ENCODE peak calls at places on chromosome X, in eight cellular contexts. L, C, R, Q, M, B, H and O are unnamed samples.

GRCh38 chrX:119187298-119187697 is 48.8 kb upstream of the PGRMC1 start:
- DNase-seq in L (no peak), C (no peak), R (no peak), Q (peak; percentile 56), M (no peak), B (no peak), H (no peak), O (no peak)

GRCh38 chrX:100659431-100660137 is 15.6 kb downstream of the SRPX2 start:
- DNase-seq in L (no peak), C (no peak), R (no peak), Q (no peak), M (no peak), B (no peak), H (no peak), O (no peak)

GRCh38 chrX:110341189-110342035 is 17.2 kb upstream of the RTL9 start:
- DNase-seq in L (no peak), C (no peak), R (no peak), Q (peak; percentile 42), M (peak; percentile 6), B (peak; percentile 79), H (peak; percentile 74), O (no peak)

GRCh38 chrX:15737188-15737956 is 698 bp upstream of the CA5B start:
- DNase-seq in L (no peak), C (no peak), R (no peak), Q (no peak), M (no peak), B (no peak), H (peak; percentile 35), O (no peak)

GRCh38 chrX:8846271-8846670 is 45.1 kb upstream of the FAM9A start:
- DNase-seq in L (no peak), C (no peak), R (no peak), Q (no peak), M (no peak), B (no peak), H (no peak), O (no peak)

GRCh38 chrX:132470830-132471229 is 18.0 kb downstream of the MBNL3 start:
- DNase-seq in L (no peak), C (no peak), R (no peak), Q (no peak), M (no peak), B (no peak), H (no peak), O (no peak)

GRCh38 chrX:137354851-137355250 is 211.1 kb upstream of the ZIC3 start:
- DNase-seq in L (no peak), C (no peak), R (no peak), Q (no peak), M (no peak), B (no peak), H (no peak), O (no peak)

GRCh38 chrX:77922768-77923167 is 12.3 kb downstream of the ATP7A start:
- DNase-seq in L (no peak), C (no peak), R (no peak), Q (no peak), M (no peak), B (no peak), H (no peak), O (no peak)

GRCh38 chrX:46630141-46630540 is 56.6 kb downstream of the CHST7 start:
- DNase-seq in L (no peak), C (no peak), R (no peak), Q (no peak), M (no peak), B (no peak), H (peak; percentile 14), O (no peak)

GRCh38 chrX:40684092-40684491 is 36.7 kb upstream of the CXorf38 start:
- DNase-seq in L (no peak), C (no peak), R (no peak), Q (no peak), M (no peak), B (no peak), H (no peak), O (no peak)

GRCh38 chrX:72107841-72108590 is 23.7 kb downstream of the RTL5 start:
- DNase-seq in L (no peak), C (no peak), R (no peak), Q (no peak), M (no peak), B (no peak), H (no peak), O (no peak)

GRCh38 chrX:17291141-17291900 is 83.7 kb upstream of the NHS start:
- DNase-seq in L (no peak), C (no peak), R (no peak), Q (no peak), M (no peak), B (no peak), H (peak; percentile 20), O (no peak)

GRCh38 chrX:75118296-75118695 is 37.8 kb downstream of the ABCB7 start:
- DNase-seq in L (no peak), C (no peak), R (no peak), Q (no peak), M (no peak), B (no peak), H (no peak), O (no peak)

GRCh38 chrX:41022579-41022978 is 62.7 kb upstream of the USP9X start:
- DNase-seq in L (no peak), C (no peak), R (no peak), Q (peak; percentile 63), M (no peak), B (no peak), H (peak; percentile 72), O (no peak)

GRCh38 chrX:139202742-139203410 is 327.7 kb upstream of the F9 start:
- DNase-seq in L (no peak), C (peak; percentile 39), R (no peak), Q (no peak), M (no peak), B (no peak), H (no peak), O (no peak)

GRCh38 chrX:88355252-88355651 is 391.8 kb upstream of the CPXCR1 start:
- DNase-seq in L (no peak), C (no peak), R (no peak), Q (no peak), M (no peak), B (no peak), H (no peak), O (no peak)

GRCh38 chrX:72046447-72046846 is 85.3 kb downstream of the RTL5 start:
- DNase-seq in L (no peak), C (no peak), R (no peak), Q (no peak), M (no peak), B (no peak), H (no peak), O (no peak)

GRCh38 chrX:148426467-148426866 is 74.0 kb upstream of the AFF2 start:
- DNase-seq in L (no peak), C (no peak), R (no peak), Q (no peak), M (no peak), B (no peak), H (no peak), O (no peak)

GRCh38 chrX:7852166-7852565 is 9.2 kb downstream of the VCX start:
- DNase-seq in L (no peak), C (no peak), R (no peak), Q (no peak), M (no peak), B (no peak), H (no peak), O (no peak)

GRCh38 chrX:3320471-3321046 is 25.9 kb downstream of the MXRA5 start:
- DNase-seq in L (no peak), C (no peak), R (no peak), Q (no peak), M (no peak), B (no peak), H (no peak), O (no peak)

GRCh38 chrX:21373637-21374162 is 518 bp upstream of the CNKSR2 start:
- DNase-seq in L (no peak), C (no peak), R (no peak), Q (peak; percentile 23), M (no peak), B (no peak), H (no peak), O (no peak)

GRCh38 chrX:136138939-136139338 is 8.4 kb upstream of the FHL1 start:
- DNase-seq in L (no peak), C (no peak), R (no peak), Q (no peak), M (no peak), B (no peak), H (no peak), O (no peak)

GRCh38 chrX:8632949-8633348 is 99.0 kb downstream of the ANOS1 start:
- DNase-seq in L (no peak), C (no peak), R (peak; percentile 5), Q (no peak), M (no peak), B (no peak), H (peak; percentile 6), O (no peak)

GRCh38 chrX:12975999-12976558 is 1.2 kb downstream of the TMSB4X start:
- DNase-seq in L (no peak), C (peak; percentile 25), R (peak; percentile 32), Q (peak; percentile 70), M (no peak), B (peak; percentile 16), H (peak; percentile 34), O (peak; percentile 25)

GRCh38 chrX:115093206-115093605 is 75.8 kb upstream of the IL13RA2 start:
- DNase-seq in L (no peak), C (no peak), R (no peak), Q (no peak), M (no peak), B (no peak), H (no peak), O (no peak)

GRCh38 chrX:34656842-34657780 is at the start of gene TMEM47:
- DNase-seq in L (peak; percentile 40), C (peak; percentile 77), R (peak; percentile 96), Q (peak; percentile 44), M (peak; percentile 11), B (peak; percentile 36), H (peak; percentile 54), O (no peak)

GRCh38 chrX:8579602-8580001 is 115.0 kb downstream of the VCX3B start:
- DNase-seq in L (no peak), C (no peak), R (no peak), Q (no peak), M (no peak), B (no peak), H (no peak), O (no peak)

GRCh38 chrX:29044802-29045201 is 457.6 kb downstream of the IL1RAPL1 start:
- DNase-seq in L (no peak), C (no peak), R (no peak), Q (no peak), M (no peak), B (no peak), H (peak; percentile 3), O (no peak)
- TF ChIP-seq CTCF in L (no peak), C (peak; percentile 48), R (peak; percentile 30), Q (no peak), M (no peak), B (peak; percentile 42), H (peak; percentile 29), O (no peak)

GRCh38 chrX:47958943-47959342 is 44.8 kb downstream of the ZNF182 start:
- DNase-seq in L (no peak), C (no peak), R (peak; percentile 11), Q (no peak), M (peak; percentile 12), B (peak; percentile 2), H (peak; percentile 1), O (no peak)
- TF ChIP-seq CTCF in L (no peak), C (peak; percentile 17), R (peak; percentile 35), Q (no peak), M (no peak), B (peak; percentile 34), H (no peak), O (no peak)

GRCh38 chrX:70554081-70554480 is 109.4 kb downstream of the DLG3 start:
- DNase-seq in L (no peak), C (no peak), R (peak; percentile 7), Q (peak; percentile 8), M (no peak), B (peak; percentile 0), H (peak; percentile 33), O (no peak)
- TF ChIP-seq CTCF in L (no peak), C (no peak), R (peak; percentile 22), Q (peak; percentile 52), M (no peak), B (no peak), H (no peak), O (no peak)

GRCh38 chrX:125977851-125978250 is 188.2 kb downstream of the DCAF12L2 start:
- DNase-seq in L (no peak), C (no peak), R (no peak), Q (no peak), M (no peak), B (no peak), H (peak; percentile 0), O (no peak)
- TF ChIP-seq CTCF in L (no peak), C (no peak), R (no peak), Q (no peak), M (no peak), B (no peak), H (no peak), O (no peak)